ENCODE peak calls at places on chromosomes 13 and 19, in nine cellular contexts. M is WTC11, N is GM12878, S is A549, T is HCT116, Z is SK-N-SH, L is endothelial cell of umbilical vein, K is K562, E is HepG2. J is an unnamed sample.

GRCh38 chr19:45729774-45730388 is 815 bp downstream of the FBXO46 start:
- DNase-seq in M (no peak), N (peak; percentile 51), S (no peak), T (no peak), Z (no peak), L (peak; percentile 30), K (no peak), E (no peak), J (no peak)

GRCh38 chr19:46660008-46660517 is 919 bp downstream of the DACT3 start:
- DNase-seq in M (peak; percentile 38), N (no peak), S (no peak), T (no peak), Z (peak; percentile 81), L (no peak), K (peak; percentile 59), E (no peak), J (peak; percentile 62)

GRCh38 chr19:43950834-43951626 is at the start of gene ZNF221:
- DNase-seq in M (peak; percentile 86), N (peak; percentile 79), S (peak; percentile 98), T (peak; percentile 95), Z (peak; percentile 87), L (peak; percentile 98), K (peak; percentile 90), E (peak; percentile 91), J (peak; percentile 95)

GRCh38 chr13:91154954-91155353 is 192.5 kb upstream of the MIR17HG start:
- DNase-seq in M (no peak), N (no peak), S (no peak), T (no peak), Z (no peak), L (no peak), K (no peak), E (no peak), J (peak; percentile 30)

GRCh38 chr13:41268764-41269163 is 5.4 kb upstream of the MTRF1 start:
- DNase-seq in M (no peak), N (no peak), S (no peak), T (peak; percentile 53), Z (no peak), L (peak; percentile 20), K (no peak), E (no peak), J (peak; percentile 42)

GRCh38 chr19:55689366-55690108 is 14.5 kb downstream of the EPN1 start:
- DNase-seq in M (no peak), N (no peak), S (no peak), T (no peak), Z (no peak), L (no peak), K (no peak), E (no peak), J (no peak)

GRCh38 chr19:55454787-55455243 is 6.6 kb downstream of the ISOC2 start:
- DNase-seq in M (peak; percentile 83), N (no peak), S (peak; percentile 92), T (no peak), Z (peak; percentile 73), L (peak; percentile 22), K (peak; percentile 49), E (peak; percentile 34), J (peak; percentile 46)

GRCh38 chr19:5037936-5038335 is 69.0 kb downstream of the KDM4B start:
- DNase-seq in M (no peak), N (no peak), S (no peak), T (no peak), Z (peak; percentile 90), L (no peak), K (no peak), E (no peak), J (no peak)

GRCh38 chr19:7992575-7992974 is 12.9 kb downstream of the ELAVL1 start:
- DNase-seq in M (no peak), N (no peak), S (no peak), T (no peak), Z (no peak), L (no peak), K (no peak), E (no peak), J (no peak)

GRCh38 chr13:91922969-91923592 is 524.7 kb downstream of the GPC5 start:
- DNase-seq in M (no peak), N (no peak), S (no peak), T (no peak), Z (peak; percentile 6), L (no peak), K (no peak), E (peak; percentile 3), J (peak; percentile 12)

GRCh38 chr19:6777434-6777833 is 4.9 kb downstream of the VAV1 start:
- DNase-seq in M (no peak), N (no peak), S (no peak), T (no peak), Z (no peak), L (no peak), K (no peak), E (no peak), J (no peak)

GRCh38 chr13:114313061-114313860 is 1.0 kb upstream of the CHAMP1 start:
- DNase-seq in M (no peak), N (peak; percentile 63), S (no peak), T (no peak), Z (no peak), L (peak; percentile 29), K (no peak), E (no peak), J (peak; percentile 46)

GRCh38 chr19:29779921-29780320 is 31.9 kb upstream of the CCNE1 start:
- DNase-seq in M (peak; percentile 51), N (no peak), S (no peak), T (no peak), Z (no peak), L (no peak), K (no peak), E (no peak), J (peak; percentile 4)

GRCh38 chr19:1765904-1766799 is 12.8 kb downstream of the ONECUT3 start:
- DNase-seq in M (no peak), N (no peak), S (no peak), T (no peak), Z (no peak), L (no peak), K (no peak), E (no peak), J (no peak)

GRCh38 chr19:21322528-21322927 is 6.7 kb downstream of the ZNF708 start:
- DNase-seq in M (no peak), N (no peak), S (no peak), T (no peak), Z (no peak), L (no peak), K (no peak), E (no peak), J (no peak)

GRCh38 chr19:44620667-44621066 is 7.3 kb downstream of the IGSF23 start:
- DNase-seq in M (no peak), N (no peak), S (no peak), T (no peak), Z (no peak), L (no peak), K (no peak), E (no peak), J (no peak)

GRCh38 chr13:74555291-74556001 is 421.2 kb upstream of the KLF12 start:
- DNase-seq in M (no peak), N (no peak), S (no peak), T (no peak), Z (peak; percentile 74), L (no peak), K (no peak), E (no peak), J (peak; percentile 67)

GRCh38 chr19:40803857-40804782 is 5.1 kb downstream of the EGLN2 start:
- DNase-seq in M (no peak), N (peak; percentile 57), S (no peak), T (no peak), Z (no peak), L (no peak), K (no peak), E (peak; percentile 52), J (peak; percentile 34)

DNA sequence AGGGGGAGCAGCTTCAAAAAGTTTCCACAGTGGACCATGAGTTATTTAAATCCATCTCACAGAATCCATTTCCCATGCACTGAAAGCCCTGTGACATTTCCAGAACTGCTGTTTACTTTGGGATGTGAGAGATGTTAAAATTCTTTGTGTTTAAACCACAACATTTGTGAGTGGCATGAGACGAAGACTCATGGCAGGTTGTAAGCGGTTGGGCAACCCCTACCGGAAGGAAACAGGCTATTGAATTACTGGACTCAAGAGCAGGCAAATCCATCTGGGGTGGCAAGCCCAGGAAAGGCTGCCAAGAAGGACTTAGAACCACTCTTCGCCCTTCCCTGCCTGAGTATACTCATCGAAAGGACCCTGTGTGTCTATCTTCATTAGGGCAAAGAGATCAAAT is 22.3 kb upstream of the CLDN10 start:
- DNase-seq in M (no peak), N (no peak), S (no peak), T (no peak), Z (no peak), L (peak; percentile 92), K (no peak), E (peak; percentile 38), J (peak; percentile 83)
- TF ChIP-seq MAX in M (no peak), N (no peak), S (no peak), T (no peak), Z (no peak), L (no peak), K (no peak), E (no peak), J (peak; percentile 76)

GRCh38 chr19:3268326-3268725 is 43.9 kb downstream of the CELF5 start:
- DNase-seq in M (no peak), N (no peak), S (no peak), T (no peak), Z (no peak), L (no peak), K (no peak), E (no peak), J (no peak)
- TF ChIP-seq MAX in M (no peak), N (no peak), S (no peak), T (no peak), Z (no peak), L (no peak), K (no peak), E (no peak), J (no peak)

GRCh38 chr19:35265126-35265995 is 3.4 kb upstream of the USF2 start:
- DNase-seq in M (peak; percentile 8), N (no peak), S (no peak), T (no peak), Z (no peak), L (no peak), K (no peak), E (no peak), J (no peak)
- TF ChIP-seq MAX in M (no peak), N (no peak), S (no peak), T (no peak), Z (no peak), L (no peak), K (no peak), E (no peak), J (no peak)

GRCh38 chr19:33998739-33999345 is 173.5 kb upstream of the LSM14A start:
- DNase-seq in M (no peak), N (no peak), S (peak; percentile 44), T (no peak), Z (peak; percentile 33), L (peak; percentile 21), K (no peak), E (no peak), J (peak; percentile 2)

GRCh38 chr19:33998302-33998701 is 174.0 kb upstream of the LSM14A start:
- DNase-seq in M (no peak), N (no peak), S (peak; percentile 35), T (no peak), Z (peak; percentile 20), L (peak; percentile 11), K (no peak), E (no peak), J (no peak)

DNA sequence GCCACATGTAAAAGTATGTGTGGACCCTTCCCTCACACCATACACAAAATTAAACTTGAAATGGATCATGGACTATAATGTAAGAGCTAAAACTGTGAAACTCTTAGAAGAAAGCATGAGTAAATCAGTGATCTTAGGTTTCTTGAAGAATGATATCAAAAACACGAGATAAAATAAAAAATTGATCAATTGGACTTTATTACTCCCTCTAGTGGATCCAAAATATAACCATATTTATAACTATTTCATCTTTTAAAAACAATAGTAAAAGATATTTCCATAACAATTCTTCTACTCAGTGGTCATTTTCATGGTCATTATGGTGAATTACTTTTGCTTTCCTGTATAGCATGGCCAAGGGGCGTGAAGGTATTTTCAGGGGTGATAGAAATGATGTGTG is 174.6 kb upstream of the LSM14A start:
- DNase-seq in M (no peak), N (no peak), S (no peak), T (no peak), Z (no peak), L (peak; percentile 7), K (no peak), E (no peak), J (no peak)
- TF ChIP-seq MAX in M (no peak), N (no peak), S (no peak), T (no peak), Z (no peak), L (no peak), K (no peak), E (no peak), J (no peak)

J was measured in NB4.